ENCODE peak calls at places on chromosomes 13 and 19, in seven cellular contexts. X is lower leg skin, A is B cell, I is upper lobe of left lung, F is IMR-90, B is body of pancreas, Y is H9. R is an unnamed sample.

GRCh38 chr13:29454931-29455481 is 140.5 kb downstream of the SLC7A1 start:
- DNase-seq in I (no peak), Y (peak), A (peak), B (peak), X (no peak), F (peak), R (no peak)

GRCh38 chr13:41995946-41996345 is 35.0 kb upstream of the VWA8 start:
- DNase-seq in X (no peak), A (no peak), I (no peak), F (peak), Y (no peak), B (no peak), R (no peak)

GRCh38 chr19:44282846-44283245 is 22.0 kb downstream of the ZNF235 start:
- DNase-seq in I (no peak), Y (no peak), B (no peak), A (no peak), X (no peak), F (peak), R (no peak)

GRCh38 chr13:55538424-55538823 is 1602.3 kb upstream of the PRR20A start:
- DNase-seq in A (no peak), I (no peak), B (no peak), Y (no peak), F (no peak), X (no peak), R (no peak)

GRCh38 chr19:38839816-38840582 is 8.4 kb upstream of the ECH1 start:
- DNase-seq in A (no peak), Y (no peak), B (peak), F (peak), I (no peak), X (no peak), R (no peak)

GRCh38 chr19:54011507-54012211 is 20.2 kb downstream of the CACNG6 start:
- DNase-seq in I (peak), B (no peak), A (no peak), X (no peak), Y (peak), F (no peak), R (no peak)

GRCh38 chr13:92473736-92474465 is 752.7 kb upstream of the GPC6 start:
- DNase-seq in X (no peak), A (no peak), Y (no peak), B (no peak), I (no peak), F (no peak), R (no peak)

GRCh38 chr13:112450567-112451240 is 74.5 kb downstream of the SPACA7 start:
- DNase-seq in A (no peak), Y (no peak), B (peak), F (no peak), X (no peak), I (no peak), R (no peak)

GRCh38 chr19:28932446-28932845 is 280.5 kb downstream of the UQCRFS1 start:
- DNase-seq in B (no peak), X (no peak), F (no peak), A (no peak), I (no peak), Y (no peak), R (no peak)

GRCh38 chr13:64078025-64078424 is 2662.4 kb upstream of the PCDH20 start:
- DNase-seq in Y (no peak), B (no peak), F (no peak), I (no peak), A (no peak), X (no peak), R (no peak)

GRCh38 chr13:44305845-44306244 is 67.8 kb upstream of the SERP2 start:
- DNase-seq in I (no peak), B (no peak), F (peak), X (no peak), Y (no peak), A (no peak), R (no peak)

GRCh38 chr13:109788372-109789195 is 2.2 kb upstream of the IRS2 start:
- DNase-seq in X (no peak), I (no peak), A (no peak), B (no peak), Y (no peak), F (no peak), R (no peak)

GRCh38 chr19:5407356-5407755 is 47.9 kb upstream of the ZNRF4 start:
- DNase-seq in B (no peak), A (no peak), I (no peak), X (no peak), Y (no peak), F (peak), R (no peak)

GRCh38 chr13:49354719-49355118 is 89.1 kb downstream of the CAB39L start:
- DNase-seq in I (no peak), B (no peak), Y (no peak), F (no peak), X (no peak), A (no peak), R (no peak)

GRCh38 chr19:15015946-15016542 is 33.2 kb upstream of the CASP14 start:
- DNase-seq in Y (peak), X (no peak), I (peak), B (peak), F (no peak), A (no peak), R (no peak)

GRCh38 chr19:4052993-4053422 is 13.7 kb downstream of the ZBTB7A start:
- DNase-seq in B (no peak), I (no peak), X (no peak), A (no peak), F (no peak), Y (no peak), R (no peak)

GRCh38 chr19:12907166-12907565 is 11.9 kb downstream of the SYCE2 start:
- DNase-seq in F (no peak), Y (no peak), A (no peak), X (no peak), I (no peak), B (no peak), R (no peak)

GRCh38 chr19:8578642-8579265 is 1.5 kb upstream of the MYO1F start:
- DNase-seq in X (peak), Y (peak), I (no peak), A (peak), F (peak), B (peak), R (peak)

GRCh38 chr13:30846311-30846710 is 59.8 kb upstream of the MEDAG start:
- DNase-seq in I (no peak), Y (no peak), A (no peak), F (peak), X (no peak), B (no peak), R (no peak)

GRCh38 chr19:9645466-9645865 is 24.4 kb upstream of the ZNF561 start:
- DNase-seq in I (no peak), B (no peak), X (no peak), A (no peak), F (no peak), Y (no peak), R (no peak)

GRCh38 chr13:35720690-35721554 is 244.4 kb upstream of the MAB21L1 start:
- DNase-seq in F (peak), I (no peak), X (peak), B (peak), A (peak), Y (peak), R (peak)

GRCh38 chr13:95100525-95101121 is 200.6 kb downstream of the ABCC4 start:
- DNase-seq in I (no peak), Y (no peak), X (no peak), F (peak), A (no peak), B (no peak), R (no peak)

GRCh38 chr19:2360876-2361232 is 789 bp downstream of the TMPRSS9 start:
- DNase-seq in Y (no peak), I (no peak), B (no peak), X (no peak), A (no peak), F (no peak), R (no peak)

GRCh38 chr19:32651729-32652140 is 23.2 kb downstream of the ANKRD27 start:
- DNase-seq in B (no peak), A (no peak), Y (peak), I (no peak), X (no peak), F (peak), R (no peak)

GRCh38 chr13:97468331-97468730 is 34.4 kb downstream of the RAP2A start:
- DNase-seq in Y (no peak), X (no peak), F (peak), A (no peak), I (no peak), B (no peak), R (no peak)

DNA sequence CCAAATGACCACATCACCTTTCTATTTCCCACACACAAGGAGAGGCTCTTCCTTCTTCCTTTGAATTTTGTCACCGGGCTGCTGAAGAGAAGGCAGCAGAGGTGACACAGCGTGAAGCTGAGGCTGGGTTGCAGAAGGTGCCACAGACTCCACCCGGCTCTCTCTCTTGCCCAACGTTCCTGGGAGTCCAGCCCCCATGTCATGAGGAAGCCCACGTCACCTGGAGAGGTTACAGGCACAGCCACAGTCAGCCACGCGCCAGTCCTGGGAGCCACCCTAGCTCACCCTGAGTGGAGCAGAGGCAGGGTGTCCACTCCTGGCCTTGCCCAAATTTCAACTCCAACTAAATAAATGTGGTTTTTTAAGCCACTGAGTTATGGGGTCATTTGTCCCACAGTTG is 4.8 kb upstream of the TMEM255B start:
- DNase-seq in B (no peak), I (no peak), A (no peak), Y (no peak), X (no peak), F (no peak), R (no peak)
- TF ChIP-seq CTCF in B (no peak), I (no peak), A (no peak), Y (no peak), X (no peak), F (no peak), R (no peak)

GRCh38 chr13:87999791-88000190 is 328.6 kb downstream of the SLITRK5 start:
- DNase-seq in X (no peak), F (no peak), I (no peak), A (no peak), Y (no peak), B (no peak), R (no peak)
- TF ChIP-seq CTCF in X (no peak), F (peak), I (no peak), A (no peak), Y (peak), B (no peak), R (no peak)

GRCh38 chr13:43304945-43305344 is 281.6 kb downstream of the DNAJC15 start:
- DNase-seq in I (no peak), B (no peak), F (no peak), A (no peak), X (no peak), Y (no peak), R (no peak)
- TF ChIP-seq CTCF in I (no peak), B (no peak), F (no peak), A (no peak), X (no peak), Y (peak), R (no peak)

DNA sequence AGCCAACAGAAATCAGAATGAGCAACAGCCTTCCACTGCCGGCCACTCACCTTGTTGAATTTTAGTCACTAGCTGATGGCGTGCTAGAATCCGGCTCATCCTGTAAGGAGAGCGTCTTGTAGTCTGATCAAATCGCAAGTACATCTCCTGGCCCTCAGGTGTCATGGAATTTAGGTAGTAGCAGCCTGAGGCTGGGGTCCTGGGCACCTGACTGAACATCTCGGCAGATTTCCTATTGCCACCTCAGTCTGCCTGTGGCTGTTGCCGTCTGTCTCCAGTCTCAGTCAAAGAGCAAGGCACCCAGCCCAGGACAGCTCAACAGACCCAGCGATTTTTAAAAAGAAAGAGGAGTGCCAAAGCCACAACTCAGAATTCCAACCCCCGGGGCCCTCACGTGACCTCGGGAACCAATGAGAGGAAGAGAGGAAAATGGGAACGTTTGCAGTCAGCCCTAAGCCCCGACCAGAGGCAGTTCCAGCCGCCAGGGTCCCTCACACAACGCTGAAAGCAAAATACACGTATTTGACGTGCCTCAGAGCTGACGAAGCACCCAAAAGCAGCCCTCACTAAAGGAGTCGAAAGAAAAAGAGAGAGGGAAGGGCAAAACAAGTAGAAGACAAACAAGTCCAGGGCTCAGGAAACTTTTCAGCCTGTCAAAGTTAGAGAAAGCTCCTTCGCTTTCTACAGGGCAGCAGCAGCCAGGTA is at the start of gene STARD13:
- DNase-seq in I (no peak), Y (peak), F (peak), X (peak), B (peak), A (peak), R (no peak)
- TF ChIP-seq CTCF in I (peak), Y (peak), F (peak), X (no peak), B (peak), A (no peak), R (no peak)